ENCODE peak calls at places on chromosomes 3 and 15, in eight cellular contexts. B, W, P, T, J, A, N and F are unnamed samples.

GRCh38 chr3:138833908-138834358 is 795 bp downstream of the PIK3CB start:
- DNase-seq in W (no peak), B (no peak), T (no peak), J (peak; percentile 11), P (peak; percentile 24), A (no peak), N (peak; percentile 36), F (no peak)

GRCh38 chr3:105466072-105466471 is 99.4 kb downstream of the ALCAM start:
- DNase-seq in J (no peak), A (no peak), T (no peak), N (no peak), B (no peak), W (no peak), P (no peak), F (no peak)

GRCh38 chr15:71189723-71190122 is 74.5 kb downstream of the THSD4 start:
- DNase-seq in N (no peak), A (peak; percentile 46), P (peak; percentile 25), T (no peak), W (no peak), J (no peak), B (no peak), F (no peak)

GRCh38 chr3:179348325-179349013 is 960 bp downstream of the MFN1 start:
- DNase-seq in A (no peak), B (peak; percentile 56), W (no peak), T (no peak), J (no peak), P (no peak), N (no peak), F (no peak)

GRCh38 chr15:68679961-68680371 is 101.2 kb downstream of the CORO2B start:
- DNase-seq in T (peak; percentile 52), J (no peak), W (no peak), N (no peak), A (no peak), P (no peak), B (no peak), F (no peak)

GRCh38 chr3:99366663-99367429 is 271.5 kb upstream of the COL8A1 start:
- DNase-seq in T (no peak), W (peak; percentile 9), A (no peak), P (no peak), B (peak; percentile 34), N (no peak), J (no peak), F (no peak)

GRCh38 chr3:102736288-102736960 is 301.6 kb downstream of the ZPLD1 start:
- DNase-seq in T (no peak), N (no peak), J (no peak), P (no peak), A (no peak), W (no peak), B (no peak), F (no peak)

GRCh38 chr3:152232001-152232400 is 36.7 kb upstream of the MBNL1 start:
- DNase-seq in P (no peak), W (no peak), J (no peak), N (no peak), A (no peak), T (no peak), B (no peak), F (no peak)

GRCh38 chr3:134328846-134329245 is 45.4 kb downstream of the AMOTL2 start:
- DNase-seq in W (no peak), N (no peak), T (peak; percentile 5), J (no peak), A (no peak), P (no peak), B (no peak), F (no peak)

GRCh38 chr3:17154221-17154620 is 269.5 kb downstream of the PLCL2 start:
- DNase-seq in W (no peak), N (no peak), A (no peak), T (no peak), B (no peak), J (no peak), P (no peak), F (no peak)

GRCh38 chr15:89089316-89090230 is 1.3 kb downstream of the ABHD2 start:
- DNase-seq in T (no peak), B (no peak), W (no peak), P (no peak), N (no peak), J (no peak), A (no peak), F (no peak)

GRCh38 chr15:41495736-41496599 is 2.3 kb downstream of the ITPKA start:
- DNase-seq in B (no peak), A (no peak), W (no peak), J (no peak), N (no peak), T (no peak), P (no peak), F (no peak)

GRCh38 chr3:99714146-99714545 is 75.8 kb downstream of the COL8A1 start:
- DNase-seq in J (no peak), B (no peak), A (peak; percentile 71), N (no peak), P (peak; percentile 73), W (no peak), T (peak; percentile 49), F (no peak)

GRCh38 chr15:42728975-42729374 is 8.0 kb downstream of the CDAN1 start:
- DNase-seq in T (no peak), P (no peak), J (no peak), B (no peak), A (no peak), W (no peak), N (no peak), F (no peak)

GRCh38 chr3:170670504-170670903 is 84.6 kb upstream of the SLC7A14 start:
- DNase-seq in P (no peak), T (no peak), N (no peak), J (no peak), A (no peak), W (no peak), B (no peak), F (no peak)

GRCh38 chr3:6437631-6438030 is 423.3 kb upstream of the GRM7 start:
- DNase-seq in B (no peak), J (no peak), N (no peak), P (no peak), W (no peak), T (no peak), A (no peak), F (no peak)

GRCh38 chr15:76994496-76994895 is 430 bp upstream of the PSTPIP1 start:
- DNase-seq in B (no peak), P (no peak), W (no peak), J (no peak), N (no peak), A (no peak), T (no peak), F (no peak)
- H3K4me3 ChIP-seq in B (no peak overlapping the region), P (no peak overlapping the region), W (no peak overlapping the region), J (peak overlapping the region; percentile 42), N (peak overlapping the region; percentile 50), A (no peak overlapping the region), T (no peak overlapping the region), F (no peak overlapping the region)

GRCh38 chr15:51097553-51098330 is 3.0 kb upstream of the TNFAIP8L3 start:
- DNase-seq in J (no peak), P (peak; percentile 63), N (no peak), B (peak; percentile 27), W (no peak), T (no peak), A (peak; percentile 83), F (no peak)

GRCh38 chr15:51094606-51095569 is at the start of gene TNFAIP8L3:
- DNase-seq in B (no peak), A (no peak), N (no peak), T (peak; percentile 75), J (no peak), P (no peak), W (no peak), F (no peak)

GRCh38 chr15:51096976-51097375 is 2.3 kb upstream of the TNFAIP8L3 start:
- DNase-seq in A (no peak), P (no peak), N (no peak), W (no peak), T (no peak), B (no peak), J (no peak), F (no peak)

GRCh38 chr15:51093865-51094605 is 671 bp downstream of the TNFAIP8L3 start:
- DNase-seq in A (no peak), N (no peak), P (no peak), T (peak; percentile 89), W (no peak), J (no peak), B (no peak), F (peak; percentile 79)

GRCh38 chr15:51095681-51096331 is 1.1 kb upstream of the TNFAIP8L3 start:
- DNase-seq in B (no peak), A (no peak), J (no peak), N (no peak), W (no peak), T (no peak), P (no peak), F (no peak)
- H3K4me1 ChIP-seq in B (peaks cover 3% of the 10 kb centered on the region), A (peaks cover 8% of the 10 kb centered on the region), J (no peaks in the 10 kb centered on the region), N (no peaks in the 10 kb centered on the region), W (no peaks in the 10 kb centered on the region), T (no peaks in the 10 kb centered on the region), P (peaks cover 2% of the 10 kb centered on the region), F (no peaks in the 10 kb centered on the region)

GRCh38 chr3:160226740-160227048 is 1.5 kb downstream of the C3orf80 start:
- DNase-seq in A (no peak), W (no peak), B (no peak), P (no peak), T (no peak), J (no peak), N (no peak), F (no peak)

GRCh38 chr3:160224811-160225180 is 426 bp upstream of the C3orf80 start:
- DNase-seq in B (no peak), T (no peak), A (no peak), N (no peak), P (no peak), J (no peak), W (no peak), F (no peak)

GRCh38 chr3:160226026-160226739 is 961 bp downstream of the C3orf80 start:
- DNase-seq in P (no peak), W (peak; percentile 21), A (no peak), B (no peak), N (no peak), J (no peak), T (no peak), F (no peak)

GRCh38 chr3:160224256-160224655 is 966 bp upstream of the C3orf80 start:
- DNase-seq in B (no peak), P (no peak), T (no peak), N (no peak), J (no peak), W (no peak), A (no peak), F (no peak)

GRCh38 chr3:160225181-160226025 is at the start of gene C3orf80:
- DNase-seq in B (peak; percentile 52), W (peak; percentile 83), N (peak; percentile 60), A (peak; percentile 38), T (peak; percentile 68), P (peak; percentile 26), J (no peak), F (no peak)
- TF ChIP-seq CTCF in B (peak; percentile 37), W (no peak), N (no peak), A (no peak), T (no peak), P (no peak), J (peak; percentile 16), F (peak; percentile 52)

DNA sequence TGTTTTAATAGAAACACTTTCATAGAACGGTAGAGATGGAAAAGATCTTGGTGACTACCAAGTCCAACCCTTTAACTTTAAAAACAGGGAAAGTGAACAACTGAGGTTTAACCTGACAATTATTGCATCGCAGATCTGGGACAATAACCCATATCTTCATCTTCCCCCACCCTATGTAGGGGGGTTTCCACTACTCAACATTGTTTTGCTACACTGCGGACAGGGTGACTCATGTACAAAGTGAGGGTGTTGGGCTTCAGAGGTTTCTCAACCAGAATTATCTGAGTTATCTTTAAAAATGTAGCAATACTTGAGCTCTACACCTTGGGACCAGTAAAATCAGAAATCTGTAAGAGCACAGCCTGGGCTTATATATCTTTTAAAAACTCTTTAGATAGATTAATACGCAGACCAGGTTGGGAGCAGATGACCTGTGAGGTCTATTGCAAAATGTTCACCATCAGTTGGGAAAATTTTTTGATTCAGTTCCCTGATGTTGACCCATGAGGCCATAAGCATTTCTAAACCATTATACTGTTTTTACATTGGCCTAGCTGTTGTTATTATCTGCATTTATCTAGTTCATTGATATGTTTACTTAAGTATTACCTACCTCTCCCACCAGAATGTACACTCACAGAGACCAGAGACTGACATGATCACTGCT is 103.6 kb upstream of the ICE2 start:
- DNase-seq in A (peak; percentile 6), T (no peak), J (no peak), P (peak; percentile 54), B (no peak), W (no peak), N (no peak), F (no peak)
- H3K4me3 ChIP-seq in A (no peak overlapping the region), T (no peak overlapping the region), J (no peak overlapping the region), P (no peak overlapping the region), B (no peak overlapping the region), W (no peak overlapping the region), N (no peak overlapping the region), F (no peak overlapping the region)